ENCODE peak calls at places on chromosomes 4 and X, in five cellular contexts. E is HepG2, Z is GM23338, Y is GM12878, P is K562. G is an unnamed sample.

GRCh38 chr4:171169396-171169795 is 643.8 kb upstream of the GALNTL6 start:
- DNase-seq in P (no peak), E (no peak), Y (no peak), Z (no peak), G (no peak)

GRCh38 chr4:4960574-4960973 is 58.7 kb downstream of the CYTL1 start:
- DNase-seq in E (no peak), Y (no peak), Z (no peak), P (no peak), G (no peak)

GRCh38 chr4:123443401-123444297 is 47.1 kb downstream of the SPRY1 start:
- DNase-seq in Z (peak), P (no peak), Y (peak), E (no peak), G (no peak)

GRCh38 chr4:78689700-78690318 is 86.3 kb upstream of the BMP2K start:
- DNase-seq in Z (no peak), Y (no peak), P (no peak), E (no peak), G (peak)

GRCh38 chr4:26424143-26424542 is 66.1 kb downstream of the CCKAR start:
- DNase-seq in Z (no peak), E (no peak), P (no peak), Y (no peak), G (no peak)

GRCh38 chr4:138204507-138204906 is 37.6 kb downstream of the SLC7A11 start:
- DNase-seq in E (peak), P (no peak), Y (no peak), Z (no peak), G (no peak)

GRCh38 chrX:47992093-47992375 is 11.8 kb downstream of the ZNF182 start:
- DNase-seq in E (no peak), Z (no peak), Y (no peak), P (no peak), G (no peak)

GRCh38 chrX:23003121-23003520 is 3.4 kb downstream of the DDX53 start:
- DNase-seq in E (no peak), Z (no peak), P (no peak), Y (no peak), G (no peak)

GRCh38 chr4:52957220-52957686 is 95.1 kb downstream of the RASL11B start:
- DNase-seq in P (no peak), Y (no peak), Z (no peak), E (no peak), G (no peak)

GRCh38 chrX:3218442-3218841 is 128.0 kb downstream of the MXRA5 start:
- DNase-seq in E (no peak), Y (no peak), P (no peak), Z (no peak), G (no peak)

GRCh38 chr4:165175879-165176278 is 31.5 kb upstream of the KLHL2 start:
- DNase-seq in P (no peak), E (no peak), Z (no peak), Y (no peak), G (no peak)

GRCh38 chr4:100311181-100311580 is 120.9 kb upstream of the DDIT4L start:
- DNase-seq in E (no peak), Y (no peak), Z (peak), P (no peak), G (no peak)
- TF ChIP-seq JUNB in E (no peak), Y (no peak), Z (no peak), P (no peak), G (no peak)

GRCh38 chr4:185238750-185239149 is 29.4 kb downstream of the SNX25 start:
- DNase-seq in Y (no peak), E (no peak), P (no peak), Z (no peak), G (no peak)
- TF ChIP-seq JUNB in Y (no peak), E (no peak), P (no peak), Z (no peak), G (no peak)

DNA sequence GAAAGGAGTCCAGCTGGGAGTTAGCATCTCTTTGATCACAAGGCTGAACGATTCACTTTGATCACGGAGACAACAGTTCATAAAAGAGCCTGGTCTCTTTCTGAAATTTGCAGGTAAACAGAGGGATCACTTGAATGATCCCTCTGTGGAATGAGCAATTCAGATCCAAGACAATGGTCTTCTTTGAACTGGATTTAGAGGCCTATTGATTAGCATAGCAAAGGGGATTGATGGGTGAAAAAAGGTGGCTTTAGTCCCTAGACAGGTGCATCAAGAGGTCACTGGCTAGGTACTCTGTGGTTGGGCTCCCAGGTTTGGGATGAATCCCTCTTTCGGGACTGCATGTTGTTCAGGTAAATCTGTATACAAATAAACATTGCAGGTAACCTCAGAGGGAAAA is 223.8 kb upstream of the TAPT1 start:
- DNase-seq in Y (no peak), P (no peak), E (no peak), Z (peak), G (no peak)
- TF ChIP-seq JUNB in Y (no peak), P (no peak), E (no peak), Z (no peak), G (no peak)

GRCh38 chr4:147731611-147732515 is at the start of gene ARHGAP10:
- DNase-seq in E (no peak), Y (no peak), Z (peak), P (peak), G (peak)
- TF ChIP-seq JUNB in E (no peak), Y (no peak), Z (no peak), P (no peak), G (no peak)